ENCODE peak calls at places on chromosomes 16 and 17, in six cellular contexts. L, F, E, M, Z and I are unnamed samples.

GRCh38 chr17:29376667-29377268 is 13.4 kb upstream of the TAOK1 start:
- DNase-seq in L (no peak), F (no peak), E (peak; percentile 78), M (peak; percentile 92), Z (no peak), I (peak; percentile 77)

GRCh38 chr17:75631353-75631752 is 1.9 kb upstream of the SMIM5 start:
- DNase-seq in L (no peak), F (no peak), E (no peak), M (no peak), Z (no peak), I (no peak)

GRCh38 chr17:76124582-76125390 is 16.3 kb downstream of the FOXJ1 start:
- DNase-seq in L (no peak), F (no peak), E (no peak), M (no peak), Z (no peak), I (no peak)

GRCh38 chr17:66957951-66958579 is 6.4 kb upstream of the CACNG4 start:
- DNase-seq in L (no peak), F (no peak), E (no peak), M (peak; percentile 14), Z (peak; percentile 89), I (no peak)

GRCh38 chr16:53064179-53064578 is 9.4 kb downstream of the CHD9 start:
- DNase-seq in L (no peak), F (no peak), E (no peak), M (no peak), Z (no peak), I (no peak)

GRCh38 chr16:77434365-77435239 is at the start of gene ADAMTS18:
- DNase-seq in L (no peak), F (no peak), E (no peak), M (no peak), Z (no peak), I (no peak)

GRCh38 chr16:86662195-86662594 is 83.8 kb downstream of the FOXL1 start:
- DNase-seq in L (no peak), F (no peak), E (no peak), M (peak; percentile 26), Z (no peak), I (no peak)

GRCh38 chr16:78756189-78756661 is 656.8 kb downstream of the WWOX start:
- DNase-seq in L (no peak), F (no peak), E (no peak), M (no peak), Z (peak; percentile 69), I (no peak)

GRCh38 chr17:75390982-75391381 is 14.5 kb downstream of the GRB2 start:
- DNase-seq in L (no peak), F (no peak), E (no peak), M (peak; percentile 39), Z (no peak), I (no peak)

GRCh38 chr16:78447164-78447563 is 347.7 kb downstream of the WWOX start:
- DNase-seq in L (no peak), F (no peak), E (no peak), M (no peak), Z (no peak), I (no peak)

GRCh38 chr17:43881758-43882505 is 25.4 kb downstream of the MPP2 start:
- DNase-seq in L (no peak), F (no peak), E (no peak), M (no peak), Z (no peak), I (no peak)

GRCh38 chr16:87731607-87732006 is 34.2 kb downstream of the KLHDC4 start:
- DNase-seq in L (no peak), F (no peak), E (no peak), M (no peak), Z (no peak), I (no peak)

GRCh38 chr17:34493903-34494302 is 85.5 kb upstream of the TMEM132E start:
- DNase-seq in L (no peak), F (no peak), E (no peak), M (no peak), Z (no peak), I (no peak)

GRCh38 chr17:28338056-28338768 is 2.7 kb downstream of the TNFAIP1 start:
- DNase-seq in L (no peak), F (no peak), E (no peak), M (peak; percentile 86), Z (no peak), I (no peak)

GRCh38 chr16:25024900-25025299 is 9.7 kb upstream of the ARHGAP17 start:
- DNase-seq in L (no peak), F (no peak), E (no peak), M (no peak), Z (no peak), I (no peak)

GRCh38 chr16:65002265-65002664 is 119.6 kb downstream of the CDH11 start:
- DNase-seq in L (no peak), F (no peak), E (no peak), M (peak; percentile 91), Z (no peak), I (no peak)

GRCh38 chr17:64778367-64779290 is 116.5 kb upstream of the SMURF2 start:
- DNase-seq in L (peak; percentile 45), F (peak; percentile 59), E (no peak), M (no peak), Z (no peak), I (no peak)

GRCh38 chr17:55208078-55208812 is 56.5 kb upstream of the HLF start:
- DNase-seq in L (no peak), F (no peak), E (no peak), M (no peak), Z (no peak), I (no peak)

GRCh38 chr17:15436399-15437369 is 30.7 kb downstream of the CDRT4 start:
- DNase-seq in L (peak; percentile 44), F (peak; percentile 63), E (peak; percentile 36), M (peak; percentile 34), Z (peak; percentile 65), I (peak; percentile 50)

GRCh38 chr16:86764551-86764950 is 186.2 kb downstream of the FOXL1 start:
- DNase-seq in L (no peak), F (no peak), E (no peak), M (no peak), Z (no peak), I (no peak)

DNA sequence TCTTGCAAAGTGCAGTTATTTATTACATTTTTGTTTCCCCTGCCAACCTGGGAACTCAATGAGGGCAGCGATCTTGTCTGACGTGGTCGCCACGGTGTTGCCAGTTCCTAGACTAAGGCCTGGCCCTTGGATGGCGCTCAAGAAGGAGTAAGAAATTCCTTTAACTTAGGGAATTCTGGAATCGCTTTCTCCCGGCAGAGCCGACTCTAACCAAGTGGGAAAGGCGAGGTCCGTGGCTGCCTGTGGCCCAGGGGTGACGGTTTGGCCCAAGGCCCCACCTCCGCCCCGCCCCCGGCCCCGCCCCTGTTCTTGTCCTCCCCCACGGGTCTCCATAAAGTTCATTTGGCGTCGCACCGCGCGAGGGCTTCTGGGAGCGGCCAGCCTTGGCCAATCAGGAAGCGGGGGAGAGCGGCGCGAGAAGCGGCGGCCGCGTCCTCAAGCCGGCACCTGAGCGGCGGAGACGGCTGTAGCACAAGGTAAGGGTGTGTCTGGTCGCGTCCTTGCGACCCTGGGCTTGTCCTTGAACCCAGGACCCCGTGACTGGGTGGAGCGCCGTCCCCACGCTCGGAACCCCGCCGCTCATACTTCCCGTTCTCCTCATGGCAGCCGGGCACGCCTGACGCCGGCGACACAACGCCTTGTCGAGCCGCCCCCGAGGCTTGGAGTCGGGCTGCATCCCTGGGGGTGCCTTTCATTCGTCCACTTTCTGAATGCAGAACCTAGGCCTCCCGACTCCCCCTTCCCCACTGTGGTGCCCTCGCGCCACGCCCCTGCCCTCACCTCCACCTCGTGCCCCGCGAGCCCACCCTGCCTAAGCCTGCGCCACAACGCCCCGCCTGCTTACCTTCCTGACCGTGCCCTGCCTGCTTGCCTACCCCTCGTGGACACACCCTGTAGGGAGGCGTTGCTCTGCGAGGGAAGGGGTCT is at the start of gene NUP93:
- DNase-seq in L (peak; percentile 94), F (peak; percentile 94), E (peak; percentile 95), M (peak; percentile 90), Z (peak; percentile 92), I (peak; percentile 91)
- TF ChIP-seq POLR2A in L (no peak), F (peak; percentile 63), E (peak; percentile 32), M (peak; percentile 63), Z (peak; percentile 91), I (peak; percentile 84)

DNA sequence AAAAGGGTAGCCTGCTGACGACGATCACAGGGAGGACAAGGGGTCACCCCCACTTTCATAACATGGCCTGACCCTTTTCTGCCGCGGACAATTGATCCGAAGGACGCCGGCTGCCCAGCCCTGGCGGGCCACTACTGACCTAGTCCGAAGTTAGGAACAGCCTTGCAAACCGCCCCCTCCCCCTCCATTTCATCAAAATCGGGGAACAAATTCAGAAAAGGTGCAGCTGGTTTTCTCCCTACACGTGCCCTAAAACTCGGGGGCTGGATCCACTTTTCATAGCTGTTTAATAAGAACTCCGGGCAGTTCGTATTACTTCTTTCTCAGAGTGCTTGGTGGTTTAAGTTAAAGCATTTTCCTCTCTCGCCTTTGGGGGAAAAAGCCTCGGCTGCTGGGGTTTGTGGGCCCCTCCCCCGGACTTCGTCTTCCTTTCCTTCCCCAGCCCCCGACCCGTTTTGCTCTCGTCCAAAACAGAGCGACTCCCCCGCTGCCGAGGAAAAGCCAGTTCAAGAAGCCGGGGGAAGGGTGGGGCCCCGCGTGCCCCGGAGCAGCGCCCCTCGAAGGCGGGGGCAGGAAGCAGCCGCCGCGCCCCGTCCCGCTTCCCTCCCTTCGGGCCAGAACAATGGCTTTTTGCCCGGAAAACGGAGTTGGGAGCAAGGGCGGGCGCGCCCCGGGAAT is 643 bp upstream of the CBX2 start:
- DNase-seq in L (peak; percentile 29), F (peak; percentile 52), E (peak; percentile 73), M (peak; percentile 32), Z (peak; percentile 46), I (peak; percentile 86)
- TF ChIP-seq POLR2A in L (no peak), F (no peak), E (no peak), M (no peak), Z (no peak), I (no peak)

DNA sequence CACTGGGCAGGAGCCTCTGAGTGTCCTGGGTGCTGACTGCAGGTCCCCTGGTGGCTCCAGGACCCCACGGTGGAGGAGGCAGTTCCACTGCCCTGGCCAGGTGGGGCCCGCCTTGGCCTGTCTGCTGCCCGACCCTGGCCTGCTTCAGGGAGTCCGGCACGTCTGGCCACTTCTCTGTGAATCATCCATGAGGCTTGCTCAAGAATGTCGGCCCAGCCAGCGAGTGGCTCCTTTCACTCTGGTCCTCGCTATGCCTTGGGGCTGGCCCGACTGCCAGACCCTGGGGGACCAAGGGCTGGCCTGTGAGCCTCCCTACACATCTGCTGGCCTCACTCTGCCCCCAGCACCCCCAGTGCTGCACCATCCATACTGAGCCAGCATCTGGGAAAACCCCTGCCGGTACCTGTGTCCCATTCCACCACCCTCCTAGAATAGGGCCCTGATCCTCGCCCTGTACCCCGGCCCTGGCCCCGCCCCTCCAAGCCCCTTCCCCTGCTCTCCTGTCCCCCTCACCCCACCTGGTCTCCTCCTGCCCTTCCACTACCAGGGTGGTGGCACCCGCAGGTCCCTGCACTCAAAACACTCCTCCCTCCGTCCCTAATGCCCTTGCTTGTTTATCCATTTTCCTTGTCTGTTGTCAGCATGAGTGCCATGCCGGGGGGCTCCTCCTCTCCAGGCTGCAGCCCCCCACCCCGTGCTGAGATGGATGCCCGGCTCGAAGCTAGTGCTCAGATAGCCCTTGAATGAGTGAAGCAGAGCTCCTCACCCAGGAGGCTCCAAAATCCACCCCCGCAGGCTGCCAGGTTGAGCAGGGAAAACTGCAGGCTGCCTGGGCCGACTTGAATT is 35.5 kb downstream of the ADCY7 start:
- DNase-seq in L (no peak), F (no peak), E (peak; percentile 74), M (peak; percentile 86), Z (no peak), I (peak; percentile 90)
- TF ChIP-seq POLR2A in L (no peak), F (no peak), E (no peak), M (peak; percentile 40), Z (no peak), I (no peak)

DNA sequence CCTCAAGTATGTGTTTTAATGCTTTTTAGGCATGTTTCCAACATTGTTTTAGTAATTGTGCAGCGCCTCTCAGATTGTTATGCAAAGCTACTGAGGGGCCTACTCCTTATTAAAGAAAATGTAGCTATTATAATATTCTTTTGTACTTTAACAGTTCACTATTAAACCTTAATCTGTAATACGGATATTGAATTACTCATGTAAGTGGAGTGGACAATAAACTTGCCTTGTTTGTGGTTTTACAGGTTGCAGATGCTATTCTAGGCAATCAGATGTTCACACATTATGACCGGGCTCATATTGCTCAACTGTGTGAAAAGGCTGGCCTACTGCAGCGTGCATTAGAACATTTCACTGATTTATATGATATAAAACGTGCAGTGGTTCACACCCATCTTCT is 41.0 kb downstream of the PTRH2 start:
- DNase-seq in L (no peak), F (peak; percentile 42), E (no peak), M (no peak), Z (no peak), I (no peak)
- TF ChIP-seq POLR2A in L (no peak), F (no peak), E (no peak), M (no peak), Z (no peak), I (no peak)